ENCODE peak calls at places on chromosome 17, in six cellular contexts. One of them, this sample, is unnamed.

GRCh38 chr17:7839199-7839889 is 5.3 kb downstream of the KDM6B start:
- DNase-seq in activated naive CD8-positive, alpha-beta T cell treated with anti-CD3 and anti-CD28 coated beads, Interleukin-2, amount 50 U/mL, for 24 hours: no peak
- DNase-seq in T follicular helper cell: no peak
- DNase-seq in EL: no peak
- DNase-seq in astrocyte of the cerebellum: no peak
- DNase-seq in hepatocyte: peak; percentile 56
- DNase-seq in this sample: no peak

GRCh38 chr17:57603978-57604377 is 141.1 kb downstream of the CCDC182 start:
- DNase-seq in activated naive CD8-positive, alpha-beta T cell treated with anti-CD3 and anti-CD28 coated beads, Interleukin-2, amount 50 U/mL, for 24 hours: peak; percentile 74
- DNase-seq in T follicular helper cell: peak; percentile 52
- DNase-seq in EL: no peak
- DNase-seq in astrocyte of the cerebellum: no peak
- DNase-seq in hepatocyte: no peak
- DNase-seq in this sample: no peak

GRCh38 chr17:562174-562573 is 152.5 kb downstream of the VPS53 start:
- DNase-seq in activated naive CD8-positive, alpha-beta T cell treated with anti-CD3 and anti-CD28 coated beads, Interleukin-2, amount 50 U/mL, for 24 hours: no peak
- DNase-seq in T follicular helper cell: no peak
- DNase-seq in EL: no peak
- DNase-seq in astrocyte of the cerebellum: no peak
- DNase-seq in hepatocyte: no peak
- DNase-seq in this sample: no peak

GRCh38 chr17:44095647-44096496 is 25.3 kb downstream of the G6PC3 start:
- DNase-seq in activated naive CD8-positive, alpha-beta T cell treated with anti-CD3 and anti-CD28 coated beads, Interleukin-2, amount 50 U/mL, for 24 hours: no peak
- DNase-seq in T follicular helper cell: no peak
- DNase-seq in EL: peak; percentile 93
- DNase-seq in astrocyte of the cerebellum: peak; percentile 75
- DNase-seq in hepatocyte: peak; percentile 92
- DNase-seq in this sample: peak; percentile 80

GRCh38 chr17:8443756-8444155 is 8.1 kb downstream of the NDEL1 start:
- DNase-seq in activated naive CD8-positive, alpha-beta T cell treated with anti-CD3 and anti-CD28 coated beads, Interleukin-2, amount 50 U/mL, for 24 hours: no peak
- DNase-seq in T follicular helper cell: no peak
- DNase-seq in EL: no peak
- DNase-seq in astrocyte of the cerebellum: no peak
- DNase-seq in hepatocyte: no peak
- DNase-seq in this sample: no peak

GRCh38 chr17:19019041-19019941 is 14.7 kb upstream of the FAM83G start:
- DNase-seq in activated naive CD8-positive, alpha-beta T cell treated with anti-CD3 and anti-CD28 coated beads, Interleukin-2, amount 50 U/mL, for 24 hours: no peak
- DNase-seq in T follicular helper cell: no peak
- DNase-seq in EL: no peak
- DNase-seq in astrocyte of the cerebellum: no peak
- DNase-seq in hepatocyte: no peak
- DNase-seq in this sample: no peak

GRCh38 chr17:40442392-40443195 is 656 bp upstream of the IGFBP4 start:
- DNase-seq in activated naive CD8-positive, alpha-beta T cell treated with anti-CD3 and anti-CD28 coated beads, Interleukin-2, amount 50 U/mL, for 24 hours: no peak
- DNase-seq in T follicular helper cell: no peak
- DNase-seq in EL: peak; percentile 56
- DNase-seq in astrocyte of the cerebellum: no peak
- DNase-seq in hepatocyte: no peak
- DNase-seq in this sample: no peak

GRCh38 chr17:45261577-45262515 is at the start of gene SPATA32:
- DNase-seq in activated naive CD8-positive, alpha-beta T cell treated with anti-CD3 and anti-CD28 coated beads, Interleukin-2, amount 50 U/mL, for 24 hours: peak; percentile 82
- DNase-seq in T follicular helper cell: peak; percentile 52
- DNase-seq in EL: no peak
- DNase-seq in astrocyte of the cerebellum: no peak
- DNase-seq in hepatocyte: peak; percentile 70
- DNase-seq in this sample: no peak

This sample was measured in HFF-Myc.